ENCODE peak calls at places on chromosomes 7 and 10, in ten cellular contexts. B is GM06990, L is heart left ventricle, M is neural progenitor cell, F is IMR-90, N is PC-9, Y is Peyer's patch, P is ovary, U is kidney epithelial cell, E is prostate gland. G is an unnamed sample. For H3K36me3, the result is how much of the 10 kb centered on the place peaks cover.

GRCh38 chr7:142188159-142188558 is 69.7 kb downstream of the PRSS58 start:
- DNase-seq in N (no peak), E (no peak), B (no peak), M (no peak), Y (no peak), U (no peak), P (no peak), L (no peak), F (no peak), G (no peak)

GRCh38 chr7:22231806-22232205 is 125.1 kb downstream of the RAPGEF5 start:
- DNase-seq in N (peak), F (no peak), Y (no peak), L (no peak), E (no peak), U (no peak), B (no peak), P (no peak), M (no peak), G (no peak)

GRCh38 chr7:37110641-37111421 is 337.8 kb downstream of the ELMO1 start:
- DNase-seq in E (no peak), U (no peak), L (no peak), B (no peak), M (no peak), P (no peak), N (no peak), F (no peak), Y (no peak), G (no peak)

GRCh38 chr7:133497061-133497460 is 244.2 kb downstream of the EXOC4 start:
- DNase-seq in E (no peak), L (no peak), P (no peak), N (no peak), Y (no peak), U (no peak), F (no peak), B (no peak), M (no peak), G (no peak)

GRCh38 chr7:40437498-40437897 is 302.7 kb downstream of the SUGCT start:
- DNase-seq in M (no peak), U (peak), Y (no peak), N (peak), L (no peak), B (no peak), F (peak), E (no peak), P (no peak), G (no peak)

GRCh38 chr7:55441668-55442305 is 76.7 kb downstream of the LANCL2 start:
- DNase-seq in E (no peak), N (no peak), U (no peak), P (no peak), Y (no peak), F (peak), B (no peak), L (no peak), M (no peak), G (no peak)

GRCh38 chr10:74827694-74828093 is 1.3 kb downstream of the KAT6B start:
- DNase-seq in F (no peak), Y (no peak), B (no peak), P (no peak), U (no peak), L (no peak), E (no peak), M (no peak), N (no peak), G (no peak)

GRCh38 chr10:43685744-43686143 is 37.1 kb upstream of the ZNF32 start:
- DNase-seq in F (no peak), Y (no peak), M (no peak), P (no peak), E (no peak), N (no peak), B (no peak), L (peak), U (no peak), G (no peak)

GRCh38 chr10:133520193-133520738 is 6.9 kb upstream of the CYP2E1 start:
- DNase-seq in Y (peak), E (peak), U (no peak), N (peak), L (peak), B (peak), P (peak), M (peak), F (peak), G (peak)

GRCh38 chr7:77993823-77994222 is 195.2 kb downstream of the PHTF2 start:
- DNase-seq in E (no peak), F (no peak), Y (no peak), M (no peak), N (no peak), P (no peak), L (no peak), B (no peak), U (no peak), G (no peak)

GRCh38 chr10:126491476-126491875 is 103.2 kb upstream of the ADAM12 start:
- DNase-seq in B (no peak), E (no peak), N (no peak), P (no peak), M (no peak), Y (no peak), U (no peak), F (no peak), L (no peak), G (no peak)

GRCh38 chr10:36021096-36021495 is 379.0 kb upstream of the FZD8 start:
- DNase-seq in F (no peak), Y (no peak), L (no peak), B (no peak), E (no peak), N (no peak), P (no peak), M (no peak), U (no peak), G (no peak)

GRCh38 chr7:34211003-34211402 is 305.7 kb downstream of the BMPER start:
- DNase-seq in L (no peak), N (no peak), U (no peak), P (no peak), B (no peak), E (no peak), Y (no peak), F (no peak), M (no peak), G (no peak)

GRCh38 chr7:148747274-148747673 is 48.6 kb downstream of the CUL1 start:
- DNase-seq in U (no peak), F (no peak), L (no peak), M (peak), Y (no peak), P (no peak), E (no peak), N (no peak), B (no peak), G (peak)

GRCh38 chr7:108684629-108685028 is 115.0 kb downstream of the DNAJB9 start:
- DNase-seq in E (no peak), P (no peak), B (no peak), U (no peak), F (no peak), N (no peak), M (no peak), Y (no peak), L (no peak), G (no peak)

GRCh38 chr10:61503051-61503450 is 49.9 kb upstream of the TMEM26 start:
- DNase-seq in B (no peak), E (no peak), F (peak), U (no peak), P (no peak), L (no peak), M (no peak), N (no peak), Y (no peak), G (no peak)

GRCh38 chr7:77657427-77658331 is 38.6 kb upstream of the RSBN1L start:
- DNase-seq in F (peak), B (peak), L (no peak), Y (peak), M (peak), P (no peak), E (peak), N (no peak), U (no peak), G (no peak)

GRCh38 chr10:125016611-125017202 is 74.8 kb downstream of the ZRANB1 start:
- DNase-seq in M (no peak), U (no peak), N (no peak), L (peak), E (no peak), P (peak), F (no peak), Y (no peak), B (no peak), G (peak)

GRCh38 chr7:46916581-46916980 is 665.3 kb downstream of the TNS3 start:
- DNase-seq in F (no peak), U (no peak), M (no peak), E (no peak), N (no peak), Y (no peak), P (no peak), L (no peak), B (no peak), G (no peak)

GRCh38 chr7:159067870-159068787 is 76.5 kb downstream of the VIPR2 start:
- DNase-seq in U (no peak), E (no peak), M (no peak), P (peak), B (no peak), Y (peak), F (no peak), L (peak), N (no peak), G (no peak)

GRCh38 chr7:47991741-47992311 is 12.4 kb upstream of the HUS1 start:
- DNase-seq in U (no peak), F (peak), E (peak), N (peak), B (peak), L (peak), Y (peak), P (peak), M (peak), G (peak)

GRCh38 chr7:150980663-150981062 is 2.5 kb upstream of the KCNH2 start:
- DNase-seq in E (no peak), B (no peak), F (no peak), Y (no peak), U (no peak), P (no peak), N (no peak), M (peak), L (no peak), G (peak)

GRCh38 chr7:131108212-131108980 is 219.3 kb upstream of the MKLN1 start:
- DNase-seq in Y (no peak), B (peak), M (no peak), E (no peak), N (no peak), U (no peak), L (no peak), P (no peak), F (peak), G (no peak)

GRCh38 chr10:123614888-123615287 is 51.3 kb upstream of the GPR26 start:
- DNase-seq in M (peak), U (peak), Y (peak), N (peak), B (no peak), F (peak), E (peak), L (peak), P (no peak), G (no peak)

GRCh38 chr10:95729323-95730055 is 26.5 kb upstream of the ENTPD1 start:
- DNase-seq in U (no peak), L (no peak), P (no peak), Y (no peak), M (no peak), N (no peak), E (no peak), B (no peak), F (no peak), G (no peak)

GRCh38 chr10:50536617-50537252 is 87.0 kb downstream of the SGMS1 start:
- DNase-seq in M (no peak), E (no peak), P (no peak), U (peak), Y (no peak), N (no peak), B (no peak), L (no peak), F (peak), G (no peak)

GRCh38 chr7:1888425-1888824 is 218.3 kb downstream of the ELFN1 start:
- DNase-seq in P (no peak), Y (no peak), F (no peak), B (no peak), M (no peak), N (no peak), U (no peak), L (no peak), E (no peak), G (no peak)

GRCh38 chr7:29194594-29195417 is at the start of gene CHN2:
- DNase-seq in U (no peak), B (no peak), F (no peak), Y (peak), E (peak), L (peak), N (no peak), P (peak), M (peak), G (peak)

GRCh38 chr7:5677538-5678294 is 103.7 kb downstream of the RNF216 start:
- DNase-seq in F (peak), B (no peak), M (peak), P (peak), U (no peak), Y (peak), L (peak), E (peak), N (peak), G (peak)
- TF ChIP-seq CTCF in F (peak), B (peak), M (peak), P (peak), U (peak), Y (peak), L (peak), E (peak), N (peak), G (peak)

GRCh38 chr7:43199333-43199732 is 86.9 kb downstream of the HECW1 start:
- DNase-seq in L (no peak), B (no peak), U (no peak), Y (no peak), F (peak), E (no peak), N (no peak), M (no peak), P (no peak), G (no peak)
- H3K36me3 ChIP-seq in L (under half), B (under half), U (under half), Y (under half), F (under half), E (under half), N (under half), M (under half), P (under half), G (under half)

DNA sequence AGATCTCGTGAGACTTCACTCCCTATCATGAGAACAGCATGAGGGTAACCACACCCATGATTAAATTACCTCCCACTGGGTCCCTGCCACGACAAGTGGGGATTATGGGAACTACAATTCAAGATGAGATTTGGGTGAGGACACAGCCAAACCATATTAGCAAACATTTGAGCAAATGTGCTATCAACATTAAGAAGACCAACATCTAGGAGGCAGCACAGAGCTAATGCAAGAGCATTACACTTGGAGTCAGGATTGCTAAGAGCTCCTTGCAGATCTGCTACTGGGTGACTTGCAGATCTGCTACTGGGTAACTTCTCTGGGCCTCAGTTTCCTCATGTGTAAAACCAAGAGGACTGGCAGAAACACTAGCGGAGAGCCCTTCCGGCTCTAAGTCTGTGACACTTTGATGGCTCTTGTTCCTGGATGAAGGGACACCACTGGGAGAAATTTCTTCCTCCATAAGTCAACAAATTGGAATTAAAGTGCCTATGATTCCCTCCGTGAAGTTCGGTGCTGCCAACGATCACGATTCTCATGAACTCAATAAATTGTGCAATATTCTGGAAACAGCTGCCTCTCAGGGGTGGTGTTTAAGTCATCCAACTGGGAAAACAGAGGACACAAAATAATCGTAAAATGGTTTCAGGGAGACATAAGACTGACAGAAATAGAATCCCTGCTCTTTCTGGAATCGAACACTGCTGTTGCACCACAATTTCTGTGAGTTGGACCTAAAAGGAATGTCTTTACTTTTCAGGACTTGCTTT is 115.8 kb upstream of the ITGB1 start:
- DNase-seq in P (no peak), M (no peak), B (no peak), Y (no peak), L (no peak), F (no peak), U (no peak), N (no peak), E (no peak), G (no peak)
- TF ChIP-seq CTCF in P (no peak), M (no peak), B (no peak), Y (no peak), L (peak), F (no peak), U (no peak), N (no peak), E (no peak), G (peak)

GRCh38 chr10:119657725-119658124 is 6.5 kb downstream of the BAG3 start:
- DNase-seq in E (peak), F (peak), N (no peak), P (no peak), L (no peak), B (no peak), Y (no peak), U (no peak), M (no peak), G (no peak)
- H3K36me3 ChIP-seq in E (under half), F (under half), N (under half), P (under half), L (under half), B (under half), Y (under half), U (under half), M (under half), G (under half)

GRCh38 chr10:11827006-11827405 is 3.9 kb downstream of the PROSER2 start:
- DNase-seq in B (no peak), L (no peak), M (no peak), N (no peak), F (no peak), P (no peak), Y (no peak), E (no peak), U (no peak), G (no peak)
- TF ChIP-seq CTCF in B (no peak), L (no peak), M (no peak), N (no peak), F (no peak), P (no peak), Y (no peak), E (no peak), U (no peak), G (no peak)

G was measured in WERI-Rb-1.